ENCODE peak calls at places on chromosomes 12 and 14, in four cellular contexts. F is IMR-90, X is K562, W is GM12878. O is an unnamed sample.

GRCh38 chr12:65935906-65936528 is 111.7 kb downstream of the HMGA2 start:
- DNase-seq in F (no peak), X (no peak), W (no peak), O (peak; percentile 97)

GRCh38 chr12:27969901-27970390 is 2.6 kb downstream of the PTHLH start:
- DNase-seq in F (peak; percentile 53), X (peak; percentile 52), W (peak; percentile 25), O (peak; percentile 66)

GRCh38 chr12:64701283-64701682 is 57.9 kb downstream of the GNS start:
- DNase-seq in X (no peak), F (no peak), W (no peak), O (peak; percentile 21)

GRCh38 chr12:48003226-48004038 is 844 bp downstream of the COL2A1 start:
- DNase-seq in X (no peak), W (no peak), F (no peak), O (peak; percentile 26)

GRCh38 chr12:87796961-87797516 is 232.2 kb downstream of the C12orf50 start:
- DNase-seq in F (no peak), W (no peak), X (no peak), O (no peak)

GRCh38 chr14:102545461-102546265 is 36.1 kb upstream of the ANKRD9 start:
- DNase-seq in W (no peak), X (no peak), F (peak; percentile 17), O (no peak)

GRCh38 chr12:1115471-1116242 is 124.6 kb downstream of the ERC1 start:
- DNase-seq in W (no peak), X (no peak), F (peak; percentile 81), O (peak; percentile 45)

GRCh38 chr14:67532606-67532997 is 488 bp upstream of the PLEKHH1 start:
- DNase-seq in F (no peak), W (no peak), X (no peak), O (no peak)

GRCh38 chr12:26062566-26062965 is 62.3 kb downstream of the BHLHE41 start:
- DNase-seq in W (no peak), X (no peak), F (peak; percentile 57), O (no peak)

GRCh38 chr12:69904761-69905160 is 79.7 kb downstream of the MYRFL start:
- DNase-seq in F (peak; percentile 51), W (no peak), X (no peak), O (no peak)

GRCh38 chr12:112798019-112798760 is 6.6 kb downstream of the RPH3A start:
- DNase-seq in W (no peak), F (no peak), X (no peak), O (peak; percentile 3)

GRCh38 chr12:10636611-10637010 is 23.2 kb upstream of the MAGOHB start:
- DNase-seq in W (no peak), X (no peak), F (no peak), O (no peak)

GRCh38 chr14:61396279-61396678 is 74.9 kb downstream of the PRKCH start:
- DNase-seq in F (no peak), X (no peak), W (no peak), O (no peak)

GRCh38 chr14:61397607-61398006 is 76.2 kb downstream of the PRKCH start:
- DNase-seq in X (no peak), F (no peak), W (no peak), O (no peak)

GRCh38 chr14:61396694-61397093 is 75.3 kb downstream of the PRKCH start:
- DNase-seq in X (no peak), F (no peak), W (no peak), O (no peak)

GRCh38 chr14:61394542-61394941 is 73.2 kb downstream of the PRKCH start:
- DNase-seq in W (no peak), X (no peak), F (no peak), O (no peak)

GRCh38 chr14:61395115-61395725 is 73.8 kb downstream of the PRKCH start:
- DNase-seq in F (no peak), W (no peak), X (no peak), O (no peak)
- TF ChIP-seq FOS in F (no peak), W (no peak), X (no peak), O (no peak)

GRCh38 chr14:89417469-89418225 is 614 bp upstream of the FOXN3 start:
- DNase-seq in W (peak; percentile 57), F (peak; percentile 33), X (no peak), O (peak; percentile 49)

GRCh38 chr14:89417111-89417468 is at the start of gene FOXN3:
- DNase-seq in X (peak; percentile 70), F (peak; percentile 86), W (no peak), O (peak; percentile 81)

GRCh38 chr14:89418452-89418851 is 1.4 kb upstream of the FOXN3 start:
- DNase-seq in W (no peak), F (no peak), X (no peak), O (no peak)

GRCh38 chr14:89415139-89415538 is 1.9 kb downstream of the FOXN3 start:
- DNase-seq in F (no peak), W (no peak), X (no peak), O (peak; percentile 53)

DNA sequence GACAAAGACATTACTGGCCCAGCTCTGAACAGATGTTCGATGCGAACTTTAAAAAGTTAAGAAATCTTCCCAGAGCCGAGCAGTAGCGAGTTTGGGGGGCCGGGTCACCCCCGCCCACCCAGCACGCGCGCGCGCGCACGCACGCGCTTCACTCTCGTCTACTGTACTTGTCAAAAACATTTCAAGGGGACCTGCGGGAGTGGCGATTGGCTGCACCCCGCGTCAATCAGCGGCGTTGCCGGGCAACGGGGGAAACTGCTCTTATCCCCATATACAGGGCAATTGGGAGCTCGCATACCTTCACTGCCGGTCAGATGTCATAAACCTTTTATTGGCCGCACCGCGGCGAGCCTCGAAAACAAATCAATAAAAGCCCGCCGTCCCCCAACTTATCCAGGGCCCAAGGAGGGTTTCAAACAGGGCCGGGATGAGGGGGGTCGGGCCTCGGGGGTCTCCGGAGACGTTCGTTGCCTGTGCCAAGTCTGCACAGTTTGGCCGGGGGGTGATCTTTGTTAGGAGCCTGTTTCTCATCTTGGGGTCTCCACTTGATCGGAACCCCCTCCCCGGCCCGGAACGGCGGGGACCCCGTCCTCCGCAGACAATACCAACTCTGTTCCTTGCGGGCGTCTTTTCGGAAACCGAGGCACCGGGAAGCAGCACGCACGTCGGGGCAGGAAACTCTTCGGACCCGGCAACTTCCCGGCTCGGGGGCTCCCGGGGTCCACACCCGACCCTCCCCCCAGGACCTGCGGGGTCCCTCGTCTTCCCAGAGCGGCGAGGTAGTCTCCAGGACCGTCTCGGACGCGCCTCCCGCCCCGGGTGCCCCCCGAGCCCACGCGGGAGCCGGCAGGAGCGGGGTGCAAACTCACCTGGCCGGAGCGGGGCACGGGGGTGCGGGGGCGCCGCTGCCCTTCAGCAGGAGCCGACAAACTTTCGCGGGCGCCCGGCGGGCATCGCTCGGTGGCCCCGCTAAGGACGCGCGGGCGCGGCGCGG is 734 bp downstream of the FOXN3 start:
- DNase-seq in F (peak; percentile 97), X (peak; percentile 94), W (peak; percentile 94), O (peak; percentile 99)
- TF ChIP-seq POLR2A in F (peak; percentile 69), X (no peak), W (peak; percentile 31), O (no peak)

GRCh38 chr12:52527121-52527800 is 7.1 kb upstream of the KRT5 start:
- DNase-seq in X (no peak), F (no peak), W (no peak), O (no peak)

GRCh38 chr12:52524241-52524897 is 4.2 kb upstream of the KRT5 start:
- DNase-seq in F (no peak), W (no peak), X (no peak), O (no peak)

GRCh38 chr12:52524898-52525591 is 4.9 kb upstream of the KRT5 start:
- DNase-seq in F (no peak), W (no peak), X (no peak), O (no peak)

GRCh38 chr12:52526511-52526951 is 6.3 kb upstream of the KRT5 start:
- DNase-seq in F (no peak), X (no peak), W (no peak), O (no peak)

GRCh38 chr12:52525661-52526499 is 5.7 kb upstream of the KRT5 start:
- DNase-seq in X (no peak), F (no peak), W (no peak), O (no peak)
- TF ChIP-seq FOS in X (no peak), F (no peak), W (no peak), O (no peak)

DNA sequence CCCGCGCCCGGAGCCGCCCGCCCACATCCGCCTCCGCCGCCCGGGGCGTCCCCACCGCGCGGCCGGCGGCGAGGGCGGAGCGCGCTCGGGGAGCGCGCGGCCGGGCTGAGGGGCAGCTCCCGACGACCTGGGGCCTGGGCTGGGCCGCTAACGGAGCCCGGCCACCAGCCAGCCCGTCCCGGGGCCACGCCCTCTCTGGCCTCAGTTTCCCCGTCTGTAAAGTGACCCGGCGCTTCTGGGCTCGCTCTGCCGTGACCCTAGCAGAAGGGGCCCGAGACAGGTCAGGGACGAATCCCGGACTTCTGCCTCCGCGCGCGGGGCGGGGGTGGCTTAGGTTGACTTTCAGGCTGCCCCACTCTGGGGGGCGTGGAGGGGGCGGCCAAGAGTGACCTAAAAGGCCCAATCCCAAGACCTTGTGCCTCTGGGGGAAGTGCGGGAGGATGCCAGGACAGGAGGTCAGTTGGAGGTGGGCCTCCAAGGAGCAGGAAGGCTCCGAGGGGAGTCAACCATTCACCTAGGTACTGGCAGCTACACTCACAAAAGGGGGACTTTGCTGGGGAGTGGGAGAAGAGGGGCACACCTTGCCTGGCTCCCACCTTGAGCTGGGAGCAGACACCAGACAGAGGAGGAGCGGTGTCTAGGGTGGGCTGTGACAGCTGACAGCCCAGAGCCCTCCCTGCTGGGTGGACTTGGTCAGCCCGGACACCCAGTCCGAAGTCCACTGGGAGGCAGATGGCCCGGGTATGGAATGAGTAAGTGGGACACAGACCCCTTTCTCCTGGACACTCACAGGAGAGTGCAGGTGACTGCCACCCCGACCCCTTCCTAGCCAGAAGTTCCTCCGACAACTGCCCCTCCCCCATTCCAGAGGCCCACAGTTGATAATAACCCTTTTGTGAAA is 483 bp upstream of the AKT1 start:
- DNase-seq in F (no peak), W (no peak), X (no peak), O (no peak)
- TF ChIP-seq POLR2A in F (peak; percentile 10), W (peak; percentile 75), X (peak; percentile 60), O (peak; percentile 45)

GRCh38 chr12:122878780-122879612 is 16.9 kb downstream of the VPS37B start:
- DNase-seq in W (no peak), X (no peak), F (no peak), O (no peak)
- TF ChIP-seq FOS in W (no peak), X (no peak), F (no peak), O (no peak)

GRCh38 chr14:100306506-100307214 is 416 bp upstream of the SLC25A29 start:
- DNase-seq in W (no peak), F (peak; percentile 78), X (peak; percentile 94), O (peak; percentile 91)

GRCh38 chr14:100304825-100305445 is 1.3 kb downstream of the SLC25A29 start:
- DNase-seq in W (no peak), F (peak; percentile 22), X (peak; percentile 56), O (peak; percentile 51)

GRCh38 chr14:100307215-100308111 is 1.2 kb upstream of the SLC25A29 start:
- DNase-seq in W (no peak), X (peak; percentile 23), F (peak; percentile 17), O (peak; percentile 22)

GRCh38 chr14:100305446-100306255 is 593 bp downstream of the SLC25A29 start:
- DNase-seq in F (no peak), X (peak; percentile 49), W (no peak), O (peak; percentile 34)

GRCh38 chr14:100306256-100306505 is at the start of gene SLC25A29:
- DNase-seq in W (no peak), F (no peak), X (no peak), O (no peak)
- TF ChIP-seq POLR2A in W (peak; percentile 56), F (peak; percentile 56), X (no peak), O (peak; percentile 63)

DNA sequence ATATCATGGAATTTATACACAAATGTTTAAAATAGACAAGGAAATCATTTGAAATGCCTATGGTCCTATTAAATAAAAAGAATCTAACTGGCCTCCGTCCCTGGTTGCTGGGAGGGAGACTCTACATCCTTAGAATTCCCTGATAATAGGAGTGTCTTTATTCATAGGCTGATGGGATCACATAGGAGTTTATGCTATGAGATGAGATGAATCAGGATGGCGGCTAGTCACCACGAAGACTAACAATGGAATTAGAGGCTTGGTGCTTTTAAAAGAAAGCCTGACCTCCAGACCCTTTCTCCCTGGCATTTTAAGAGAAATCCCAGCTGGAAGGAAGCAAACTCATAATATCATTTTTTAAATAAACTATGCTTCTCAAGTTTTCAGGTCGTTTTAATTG is 69.7 kb downstream of the SEC23A start:
- DNase-seq in X (no peak), W (no peak), F (peak; percentile 61), O (peak; percentile 27)
- TF ChIP-seq FOS in X (no peak), W (no peak), F (no peak), O (no peak)